ENCODE peak calls at places on chromosomes 11 and 22, in five cellular contexts. J is brain microvascular endothelial cell, M is Panc1, C is GM20000, U is cardiac muscle cell. P is an unnamed sample.

GRCh38 chr22:23068096-23068831 is 2.1 kb upstream of the GNAZ start:
- DNase-seq in U (no peak), J (no peak), M (no peak), C (no peak), P (no peak)

GRCh38 chr22:19105867-19106802 is 16.1 kb downstream of the DGCR2 start:
- DNase-seq in C (no peak), U (no peak), J (no peak), M (no peak), P (no peak)

GRCh38 chr11:72578991-72579815 is 95.0 kb downstream of the PDE2A start:
- DNase-seq in C (no peak), U (no peak), J (no peak), M (no peak), P (no peak)

GRCh38 chr11:28697920-28698827 is 590.0 kb downstream of the METTL15 start:
- DNase-seq in C (peak; percentile 38), M (no peak), J (peak; percentile 43), U (peak; percentile 76), P (peak; percentile 51)

GRCh38 chr11:11025087-11025486 is 167.2 kb upstream of the ZBED5 start:
- DNase-seq in U (no peak), C (no peak), J (peak; percentile 67), M (no peak), P (no peak)

GRCh38 chr11:9858822-9859221 is 194.9 kb downstream of the SWAP70 start:
- DNase-seq in J (no peak), U (peak; percentile 32), C (no peak), M (peak; percentile 24), P (no peak)

GRCh38 chr11:26319906-26320305 is 12.0 kb upstream of the ANO3 start:
- DNase-seq in M (no peak), U (no peak), J (peak; percentile 45), C (no peak), P (no peak)

GRCh38 chr11:2527621-2528291 is 82.9 kb downstream of the KCNQ1 start:
- DNase-seq in C (no peak), J (no peak), U (no peak), M (no peak), P (peak; percentile 14)

GRCh38 chr11:31802990-31803812 is 7.9 kb downstream of the PAX6 start:
- DNase-seq in U (no peak), M (no peak), C (peak; percentile 56), J (no peak), P (no peak)

GRCh38 chr22:23353004-23353403 is 172.7 kb downstream of the BCR start:
- DNase-seq in C (no peak), U (no peak), M (no peak), J (no peak), P (no peak)

GRCh38 chr11:6637871-6638270 is 17.7 kb downstream of the DCHS1 start:
- DNase-seq in J (no peak), M (no peak), U (no peak), C (no peak), P (peak; percentile 58)

GRCh38 chr22:26669060-26669481 is 11.7 kb downstream of the MIAT start:
- DNase-seq in U (peak; percentile 50), C (no peak), J (peak; percentile 40), M (no peak), P (no peak)

GRCh38 chr22:19959043-19959586 is 17.5 kb upstream of the TXNRD2 start:
- DNase-seq in M (no peak), J (peak; percentile 48), C (no peak), U (peak; percentile 99), P (peak; percentile 87)

GRCh38 chr11:65362320-65362931 is 7.9 kb downstream of the TIGD3 start:
- DNase-seq in U (no peak), J (no peak), M (no peak), C (peak; percentile 77), P (peak; percentile 6)

GRCh38 chr11:94776351-94777321 is 8.5 kb downstream of the AMOTL1 start:
- DNase-seq in J (no peak), U (no peak), C (no peak), M (no peak), P (peak; percentile 40)

GRCh38 chr11:17414992-17415391 is 26.5 kb upstream of the KCNJ11 start:
- DNase-seq in C (no peak), U (no peak), M (no peak), J (no peak), P (no peak)

GRCh38 chr11:117663389-117663788 is 133.6 kb downstream of the DSCAML1 start:
- DNase-seq in M (no peak), U (no peak), C (no peak), J (no peak), P (no peak)

GRCh38 chr11:114483929-114484328 is 44.7 kb downstream of the REXO2 start:
- DNase-seq in U (no peak), M (no peak), J (no peak), C (no peak), P (no peak)

GRCh38 chr22:42919199-42919598 is 62.1 kb upstream of the ARFGAP3 start:
- DNase-seq in C (no peak), J (no peak), M (no peak), U (no peak), P (no peak)

GRCh38 chr11:74636633-74637184 is 44.3 kb downstream of the POLD3 start:
- DNase-seq in J (peak; percentile 58), U (no peak), C (no peak), M (no peak), P (no peak)

GRCh38 chr11:80727315-80727714 is 1286.5 kb upstream of the TENM4 start:
- DNase-seq in C (peak; percentile 10), J (peak; percentile 27), M (no peak), U (peak; percentile 33), P (no peak)

GRCh38 chr11:82229346-82229745 is 504.3 kb downstream of the FAM181B start:
- DNase-seq in J (peak; percentile 18), U (peak; percentile 53), M (no peak), C (peak; percentile 10), P (no peak)

GRCh38 chr22:36900880-36901279 is 12.5 kb upstream of the CSF2RB start:
- DNase-seq in M (no peak), J (no peak), U (peak; percentile 24), C (no peak), P (no peak)

GRCh38 chr22:29748248-29748893 is 18.4 kb downstream of the ZMAT5 start:
- DNase-seq in M (no peak), J (no peak), U (no peak), C (no peak), P (no peak)

GRCh38 chr11:125166347-125166841 is 1.8 kb downstream of the PKNOX2 start:
- DNase-seq in M (no peak), U (peak; percentile 44), C (peak; percentile 48), J (no peak), P (peak; percentile 52)

GRCh38 chr11:94968334-94968958 is 4.9 kb downstream of the CWC15 start:
- DNase-seq in M (no peak), J (no peak), U (peak; percentile 8), C (no peak), P (no peak)

P was measured in left cardiac atrium.